ENCODE peak calls at places on chromosomes 6 and 20, in nine cellular contexts. A, U, Z, M, T, B, X, Q and S are unnamed samples.

GRCh38 chr6:35181933-35182612 is 31.7 kb upstream of the SCUBE3 start:
- DNase-seq in A (peak; percentile 39), U (peak; percentile 51), Z (peak; percentile 86), M (peak; percentile 91), T (peak; percentile 81), B (peak; percentile 10), X (no peak), Q (no peak), S (peak; percentile 66)

GRCh38 chr6:105080279-105080678 is 99.5 kb downstream of the POPDC3 start:
- DNase-seq in A (no peak), U (no peak), Z (no peak), M (no peak), T (no peak), B (no peak), X (no peak), Q (no peak), S (no peak)

GRCh38 chr6:139439278-139439813 is 64.9 kb upstream of the CITED2 start:
- DNase-seq in A (no peak), U (no peak), Z (peak; percentile 42), M (no peak), T (no peak), B (no peak), X (no peak), Q (no peak), S (no peak)

GRCh38 chr20:24018796-24019195 is 30.2 kb upstream of the GGTLC1 start:
- DNase-seq in A (no peak), U (no peak), Z (no peak), M (no peak), T (peak; percentile 79), B (no peak), X (no peak), Q (no peak), S (no peak)

GRCh38 chr6:99282479-99283062 is 66.9 kb downstream of the FAXC start:
- DNase-seq in A (no peak), U (peak; percentile 7), Z (peak; percentile 30), M (peak; percentile 42), T (peak; percentile 1), B (no peak), X (no peak), Q (no peak), S (peak; percentile 21)

GRCh38 chr20:44068311-44068710 is 118.7 kb downstream of the JPH2 start:
- DNase-seq in A (no peak), U (no peak), Z (no peak), M (no peak), T (no peak), B (no peak), X (peak; percentile 13), Q (no peak), S (no peak)

GRCh38 chr20:36575066-36575743 is 1.8 kb downstream of the TGIF2 start:
- DNase-seq in A (peak; percentile 32), U (no peak), Z (peak; percentile 54), M (peak; percentile 91), T (peak; percentile 84), B (no peak), X (no peak), Q (no peak), S (no peak)

GRCh38 chr20:17909745-17910345 is 58.7 kb downstream of the SNX5 start:
- DNase-seq in A (no peak), U (no peak), Z (peak; percentile 50), M (no peak), T (no peak), B (no peak), X (no peak), Q (no peak), S (no peak)

GRCh38 chr20:20450461-20451027 is 82.6 kb downstream of the INSM1 start:
- DNase-seq in A (no peak), U (no peak), Z (peak; percentile 34), M (peak; percentile 99), T (peak; percentile 25), B (no peak), X (no peak), Q (no peak), S (no peak)

GRCh38 chr6:227074-227782 is 65.1 kb upstream of the DUSP22 start:
- DNase-seq in A (peak; percentile 65), U (no peak), Z (peak; percentile 40), M (peak; percentile 13), T (no peak), B (no peak), X (no peak), Q (no peak), S (no peak)